ENCODE peak calls at places on chromosomes 6 and 20, in five cellular contexts. N, D, J, K and O are unnamed samples.

GRCh38 chr20:21513881-21514540 is at the start of gene NKX2-2:
- DNase-seq in N (no peak), D (no peak), J (no peak), K (no peak), O (no peak)

GRCh38 chr6:114049367-114049966 is 78.5 kb upstream of the HDAC2 start:
- DNase-seq in N (no peak), D (no peak), J (no peak), K (no peak), O (no peak)

GRCh38 chr20:59403261-59403961 is 103.0 kb downstream of the EDN3 start:
- DNase-seq in N (peak), D (no peak), J (peak), K (peak), O (no peak)

GRCh38 chr6:143410859-143411270 is 39.6 kb downstream of the ADAT2 start:
- DNase-seq in N (no peak), D (no peak), J (no peak), K (no peak), O (no peak)

GRCh38 chr20:14709439-14709838 is 372.0 kb upstream of the FLRT3 start:
- DNase-seq in N (no peak), D (no peak), J (no peak), K (no peak), O (no peak)

GRCh38 chr6:159729598-159729997 is 2.3 kb downstream of the WTAP start:
- DNase-seq in N (no peak), D (no peak), J (no peak), K (no peak), O (no peak)

GRCh38 chr6:34644716-34645115 is 51.9 kb downstream of the ILRUN start:
- DNase-seq in N (no peak), D (no peak), J (no peak), K (no peak), O (no peak)

GRCh38 chr6:69835414-69836179 is 30.8 kb upstream of the COL19A1 start:
- DNase-seq in N (no peak), D (no peak), J (no peak), K (no peak), O (no peak)

GRCh38 chr6:154579046-154579823 is 68.8 kb upstream of the CNKSR3 start:
- DNase-seq in N (no peak), D (no peak), J (no peak), K (no peak), O (no peak)

GRCh38 chr6:91273729-91274128 is 686.9 kb upstream of the MAP3K7 start:
- DNase-seq in N (no peak), D (peak), J (peak), K (no peak), O (no peak)

GRCh38 chr6:168207421-168208175 is 112.0 kb downstream of the DACT2 start:
- DNase-seq in N (no peak), D (no peak), J (no peak), K (no peak), O (no peak)

GRCh38 chr6:157461000-157461915 is 80.3 kb downstream of the ZDHHC14 start:
- DNase-seq in N (no peak), D (no peak), J (no peak), K (no peak), O (no peak)

GRCh38 chr6:130843575-130844320 is 16.5 kb downstream of the SMLR1 start:
- DNase-seq in N (peak), D (no peak), J (no peak), K (no peak), O (no peak)

GRCh38 chr20:12925214-12925755 is 83.5 kb upstream of the SPTLC3 start:
- DNase-seq in N (peak), D (no peak), J (no peak), K (no peak), O (no peak)

GRCh38 chr20:38805958-38806854 is 709 bp downstream of the PPP1R16B start:
- DNase-seq in N (peak), D (no peak), J (peak), K (peak), O (no peak)

GRCh38 chr20:62892348-62893304 is 31.0 kb upstream of the TCFL5 start:
- DNase-seq in N (peak), D (no peak), J (peak), K (no peak), O (no peak)
- H3K4me3 ChIP-seq in N (no peak), D (no peak), J (no peak), K (no peak), O (no peak)

GRCh38 chr20:6590891-6591679 is 176.4 kb upstream of the BMP2 start:
- DNase-seq in N (no peak), D (no peak), J (no peak), K (no peak), O (no peak)

GRCh38 chr20:6600336-6600735 is 167.2 kb upstream of the BMP2 start:
- DNase-seq in N (no peak), D (no peak), J (no peak), K (no peak), O (no peak)

GRCh38 chr20:6599876-6600275 is 167.6 kb upstream of the BMP2 start:
- DNase-seq in N (no peak), D (no peak), J (no peak), K (no peak), O (no peak)

DNA sequence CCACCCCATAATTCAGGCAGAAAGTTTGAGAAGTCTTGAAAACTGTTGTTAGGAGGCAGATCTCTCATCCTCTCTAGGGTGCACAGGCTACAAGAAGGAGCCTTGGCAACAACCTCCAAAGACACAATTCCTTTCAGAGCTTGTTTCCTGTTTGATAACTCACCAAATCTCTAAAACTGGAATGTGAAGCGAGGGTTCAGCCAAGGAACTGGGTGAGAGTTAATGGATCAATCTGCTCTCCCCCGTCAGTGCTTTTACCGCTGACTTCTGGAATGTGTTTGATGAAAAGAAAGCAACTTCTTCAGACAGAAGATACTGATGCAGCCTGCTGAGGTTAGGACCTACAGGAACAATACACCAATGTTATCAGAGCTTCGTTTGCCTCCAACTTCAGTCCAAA is 171.8 kb upstream of the BMP2 start:
- DNase-seq in N (no peak), D (no peak), J (no peak), K (no peak), O (no peak)
- H3K27ac ChIP-seq in N (no peak), D (no peak), J (no peak), K (peak), O (no peak)

GRCh38 chr6:25649611-25650010 is 2.4 kb upstream of the SCGN start:
- DNase-seq in N (no peak), D (no peak), J (no peak), K (no peak), O (no peak)
- H3K4me3 ChIP-seq in N (no peak), D (no peak), J (no peak), K (no peak), O (no peak)

GRCh38 chr6:25171301-25171700 is 107.9 kb upstream of the CARMIL1 start:
- DNase-seq in N (no peak), D (no peak), J (no peak), K (no peak), O (no peak)
- H3K27ac ChIP-seq in N (no peak), D (peak), J (no peak), K (no peak), O (no peak)

DNA sequence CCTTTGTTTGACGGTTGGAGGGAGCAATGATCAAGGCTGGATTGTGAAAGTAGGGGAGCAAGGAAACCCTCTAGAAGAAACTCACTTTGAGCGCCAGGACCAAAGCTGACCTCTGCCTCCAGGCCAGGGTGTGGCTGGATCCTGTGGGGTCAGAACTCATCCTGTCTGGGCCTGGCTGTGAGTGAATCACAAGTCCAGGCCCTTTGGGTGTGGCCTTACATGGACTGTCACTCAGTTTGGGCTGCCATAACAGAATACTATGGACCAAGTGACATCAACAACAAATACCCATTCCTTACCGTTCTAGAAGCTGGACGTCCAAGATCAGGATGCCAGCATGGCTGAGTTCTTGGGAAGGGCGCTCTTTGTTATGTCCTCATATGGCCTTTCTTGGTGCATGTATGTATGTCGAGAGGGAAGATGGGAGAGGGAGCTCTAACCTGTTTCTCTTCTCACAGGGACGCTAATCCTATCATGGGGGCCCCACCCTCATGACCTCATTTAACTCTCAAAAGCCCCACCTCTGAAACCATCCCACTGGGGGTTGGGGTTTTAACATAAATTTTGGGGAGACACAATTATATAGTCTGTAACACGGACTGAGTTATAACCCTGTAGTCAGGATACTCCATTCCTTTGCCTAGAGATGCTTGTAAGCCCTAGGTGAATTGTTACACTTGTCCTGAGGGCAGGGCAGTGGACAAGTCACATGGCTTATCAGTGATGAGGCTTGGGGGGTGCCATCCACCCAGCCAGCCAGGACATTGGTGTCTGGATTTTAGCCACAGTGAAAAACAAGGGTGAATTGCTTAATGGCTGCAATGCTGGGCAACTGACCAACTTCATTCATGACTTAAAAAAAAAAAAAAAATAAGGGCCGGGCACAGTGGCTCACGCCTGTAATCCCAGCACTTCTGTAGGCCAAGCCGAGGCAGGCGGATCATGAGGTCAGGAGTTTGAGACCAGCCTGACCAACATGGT is 80.0 kb downstream of the TRMT11 start:
- DNase-seq in N (no peak), D (no peak), J (no peak), K (no peak), O (no peak)
- H3K4me3 ChIP-seq in N (no peak), D (no peak), J (no peak), K (no peak), O (no peak)

GRCh38 chr6:129661478-129662405 is 48.2 kb downstream of the ARHGAP18 start:
- DNase-seq in N (no peak), D (no peak), J (no peak), K (no peak), O (no peak)
- H3K27ac ChIP-seq in N (no peak), D (no peak), J (peak), K (no peak), O (no peak)

GRCh38 chr6:126372626-126373025 is 32.7 kb downstream of the CENPW start:
- DNase-seq in N (no peak), D (no peak), J (no peak), K (no peak), O (no peak)
- H3K4me3 ChIP-seq in N (no peak), D (no peak), J (no peak), K (no peak), O (no peak)

GRCh38 chr20:64039293-64040160 is 3.5 kb downstream of the C20orf204 start:
- DNase-seq in N (no peak), D (no peak), J (no peak), K (no peak), O (no peak)

GRCh38 chr20:64037199-64037497 is 1.2 kb downstream of the C20orf204 start:
- DNase-seq in N (no peak), D (no peak), J (no peak), K (no peak), O (no peak)

GRCh38 chr20:64038579-64039292 is 2.8 kb downstream of the C20orf204 start:
- DNase-seq in N (peak), D (no peak), J (peak), K (peak), O (peak)

GRCh38 chr20:64037498-64038213 is 1.7 kb downstream of the C20orf204 start:
- DNase-seq in N (no peak), D (no peak), J (no peak), K (no peak), O (no peak)

GRCh38 chr20:64038252-64038578 is 2.2 kb downstream of the C20orf204 start:
- DNase-seq in N (no peak), D (no peak), J (no peak), K (no peak), O (no peak)
- H3K27ac ChIP-seq in N (peak), D (no peak), J (peak), K (peak), O (peak)

DNA sequence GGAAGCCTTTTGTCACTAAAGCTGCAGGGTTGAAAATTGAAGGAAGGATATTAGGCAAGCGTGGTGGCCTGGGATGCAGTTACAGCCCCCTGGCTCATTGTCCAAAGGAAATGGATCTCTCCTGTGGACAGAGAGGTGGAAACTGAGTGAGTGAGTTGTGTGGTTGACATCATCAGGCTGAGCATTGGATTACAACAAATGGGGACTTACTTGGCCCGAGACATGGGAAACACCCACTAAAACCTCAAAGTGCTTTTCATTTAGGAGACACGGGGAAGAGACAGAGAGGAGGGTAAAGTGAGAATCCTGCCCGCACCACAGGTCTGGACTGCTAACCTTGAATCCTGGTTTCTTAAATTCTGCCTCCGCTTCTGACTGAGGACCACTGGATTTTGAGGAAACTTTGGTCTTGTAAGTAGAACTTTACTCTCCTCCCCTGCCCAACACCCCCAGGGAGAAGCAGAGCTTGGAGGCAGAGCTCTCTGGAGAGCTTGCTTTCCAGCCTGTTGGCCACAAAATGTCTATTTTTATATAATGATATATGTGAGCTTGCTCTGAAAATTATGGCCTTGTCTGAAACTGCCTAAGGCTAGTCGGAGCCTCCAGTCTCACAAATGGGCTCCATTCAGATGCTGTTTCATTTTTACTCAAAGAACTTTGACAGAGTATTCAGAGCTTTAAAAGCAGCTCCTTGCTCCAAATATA is at the start of gene PKIG:
- DNase-seq in N (no peak), D (no peak), J (no peak), K (no peak), O (peak)
- H3K4me3 ChIP-seq in N (no peak), D (no peak), J (peak), K (peak), O (peak)